ENCODE peak calls at places on chromosomes 1 and 21, in six cellular contexts. H, C, W, N, X and Z are unnamed samples.
A peak's percentile ranks its signal among the peaks of the same experiment; 100 is the strongest.

GRCh38 chr1:96360036-96360795 is 361.4 kb upstream of the PTBP2 start:
- DNase-seq in W (peak; percentile 84), X (no peak), H (no peak), C (peak; percentile 61), N (no peak), Z (no peak)

GRCh38 chr1:179809506-179810366 is 66.6 kb downstream of the FAM163A start:
- DNase-seq in H (peak; percentile 87), C (peak; percentile 78), N (peak; percentile 56), X (peak; percentile 83), W (peak; percentile 66), Z (peak; percentile 91)

GRCh38 chr1:45412899-45413298 is 72.7 kb upstream of the MUTYH start:
- DNase-seq in H (no peak), N (no peak), W (no peak), C (no peak), X (no peak), Z (no peak)

GRCh38 chr1:5286244-5286643 is 631.8 kb downstream of the AJAP1 start:
- DNase-seq in X (no peak), N (no peak), W (no peak), C (no peak), H (no peak), Z (peak; percentile 1)

GRCh38 chr1:52632732-52633290 is at the start of gene SHISAL2A:
- DNase-seq in W (no peak), N (no peak), H (peak; percentile 79), C (peak; percentile 35), X (no peak), Z (peak; percentile 84)

GRCh38 chr1:20521960-20522861 is 14.3 kb upstream of the MUL1 start:
- DNase-seq in X (peak; percentile 41), H (peak; percentile 89), C (peak; percentile 85), N (peak; percentile 81), W (peak; percentile 96), Z (peak; percentile 96)

GRCh38 chr21:26118928-26119540 is 51.5 kb downstream of the APP start:
- DNase-seq in C (no peak), W (no peak), X (no peak), H (no peak), N (no peak), Z (no peak)

GRCh38 chr1:222187566-222187965 is 360.3 kb downstream of the HHIPL2 start:
- DNase-seq in X (no peak), H (no peak), N (no peak), W (no peak), C (no peak), Z (no peak)

GRCh38 chr1:89213347-89213746 is 14.6 kb upstream of the GBP4 start:
- DNase-seq in N (no peak), W (no peak), C (no peak), H (no peak), X (no peak), Z (no peak)

GRCh38 chr1:214014730-214015129 is 27.0 kb downstream of the PROX1 start:
- DNase-seq in X (no peak), C (no peak), H (no peak), N (no peak), W (no peak), Z (no peak)

GRCh38 chr1:66337249-66337648 is 196.7 kb upstream of the SGIP1 start:
- DNase-seq in N (no peak), H (no peak), C (no peak), W (no peak), X (no peak), Z (no peak)

GRCh38 chr1:161827786-161828185 is 61.7 kb downstream of the ATF6 start:
- DNase-seq in H (no peak), W (peak; percentile 69), C (peak; percentile 31), N (no peak), X (no peak), Z (no peak)

GRCh38 chr1:93692983-93693591 is 11.4 kb upstream of the BCAR3 start:
- DNase-seq in H (no peak), N (peak; percentile 89), W (peak; percentile 97), X (no peak), C (peak; percentile 96), Z (no peak)

GRCh38 chr1:175072131-175072941 is 4.7 kb downstream of the TNN start:
- DNase-seq in X (peak; percentile 65), N (no peak), C (peak; percentile 81), W (peak; percentile 25), H (peak; percentile 9), Z (peak; percentile 67)

GRCh38 chr1:58438468-58438867 is 108.1 kb downstream of the OMA1 start:
- DNase-seq in C (no peak), W (no peak), H (no peak), X (no peak), N (no peak), Z (no peak)

GRCh38 chr21:27244356-27244755 is 277.5 kb upstream of the ADAMTS5 start:
- DNase-seq in C (peak; percentile 69), H (no peak), N (no peak), W (no peak), X (no peak), Z (no peak)

GRCh38 chr1:47582891-47583608 is 145.2 kb downstream of the FOXD2 start:
- DNase-seq in X (no peak), C (no peak), N (no peak), W (peak; percentile 44), H (no peak), Z (no peak)

GRCh38 chr1:111976332-111976731 is 13.1 kb downstream of the KCND3 start:
- DNase-seq in N (no peak), W (peak; percentile 69), C (no peak), X (no peak), H (no peak), Z (no peak)

GRCh38 chr1:193211539-193211938 is 25.1 kb upstream of the B3GALT2 start:
- DNase-seq in X (peak; percentile 31), H (no peak), W (peak; percentile 87), N (peak; percentile 72), C (peak; percentile 81), Z (no peak)

GRCh38 chr1:7586031-7586941 is 184.8 kb upstream of the VAMP3 start:
- DNase-seq in X (no peak), N (no peak), C (no peak), H (no peak), W (no peak), Z (no peak)

GRCh38 chr1:165353731-165354671 is 2.5 kb downstream of the LMX1A start:
- DNase-seq in W (no peak), N (no peak), H (peak; percentile 65), X (no peak), C (no peak), Z (peak; percentile 76)
- TF ChIP-seq EZH2 in W (no peak), N (no peak), H (peak; percentile 87), X (no peak), C (no peak), Z (peak; percentile 81)

GRCh38 chr1:91122106-91122717 is 100.4 kb upstream of the ZNF644 start:
- DNase-seq in W (no peak), C (no peak), H (no peak), N (no peak), X (no peak), Z (no peak)

GRCh38 chr1:91123773-91124172 is 101.9 kb upstream of the ZNF644 start:
- DNase-seq in H (no peak), C (no peak), X (no peak), W (no peak), N (no peak), Z (peak; percentile 55)

GRCh38 chr1:91124989-91125417 is 103.2 kb upstream of the ZNF644 start:
- DNase-seq in X (peak; percentile 38), N (no peak), C (no peak), W (no peak), H (peak; percentile 23), Z (no peak)

GRCh38 chr1:91124290-91124975 is 102.6 kb upstream of the ZNF644 start:
- DNase-seq in X (no peak), N (no peak), W (no peak), C (no peak), H (no peak), Z (no peak)

DNA sequence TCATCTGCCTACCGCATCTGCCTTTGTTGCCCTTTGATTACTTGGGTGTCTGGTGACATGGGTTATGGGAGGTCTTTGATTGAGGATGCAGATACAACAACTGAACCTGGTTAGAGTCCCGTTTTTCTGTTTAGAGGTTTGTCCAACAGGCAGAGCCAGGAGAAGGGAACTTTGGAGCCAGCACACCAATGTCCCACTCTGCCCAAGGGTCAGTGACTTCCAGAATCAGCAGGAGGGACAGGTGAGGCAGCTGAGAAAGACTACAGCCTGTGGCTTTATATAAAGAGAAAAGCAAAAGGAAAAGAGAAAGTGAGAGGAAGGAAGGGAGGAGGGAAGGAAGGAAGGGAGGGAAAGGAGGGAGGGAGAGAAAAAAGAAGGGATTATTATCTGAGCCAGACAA is 101.5 kb upstream of the ZNF644 start:
- DNase-seq in N (no peak), W (no peak), C (no peak), H (no peak), X (no peak), Z (peak; percentile 31)
- TF ChIP-seq EZH2phosphoT487 in N (no peak), W (no peak), C (no peak), H (no peak), X (no peak), Z (no peak)

DNA sequence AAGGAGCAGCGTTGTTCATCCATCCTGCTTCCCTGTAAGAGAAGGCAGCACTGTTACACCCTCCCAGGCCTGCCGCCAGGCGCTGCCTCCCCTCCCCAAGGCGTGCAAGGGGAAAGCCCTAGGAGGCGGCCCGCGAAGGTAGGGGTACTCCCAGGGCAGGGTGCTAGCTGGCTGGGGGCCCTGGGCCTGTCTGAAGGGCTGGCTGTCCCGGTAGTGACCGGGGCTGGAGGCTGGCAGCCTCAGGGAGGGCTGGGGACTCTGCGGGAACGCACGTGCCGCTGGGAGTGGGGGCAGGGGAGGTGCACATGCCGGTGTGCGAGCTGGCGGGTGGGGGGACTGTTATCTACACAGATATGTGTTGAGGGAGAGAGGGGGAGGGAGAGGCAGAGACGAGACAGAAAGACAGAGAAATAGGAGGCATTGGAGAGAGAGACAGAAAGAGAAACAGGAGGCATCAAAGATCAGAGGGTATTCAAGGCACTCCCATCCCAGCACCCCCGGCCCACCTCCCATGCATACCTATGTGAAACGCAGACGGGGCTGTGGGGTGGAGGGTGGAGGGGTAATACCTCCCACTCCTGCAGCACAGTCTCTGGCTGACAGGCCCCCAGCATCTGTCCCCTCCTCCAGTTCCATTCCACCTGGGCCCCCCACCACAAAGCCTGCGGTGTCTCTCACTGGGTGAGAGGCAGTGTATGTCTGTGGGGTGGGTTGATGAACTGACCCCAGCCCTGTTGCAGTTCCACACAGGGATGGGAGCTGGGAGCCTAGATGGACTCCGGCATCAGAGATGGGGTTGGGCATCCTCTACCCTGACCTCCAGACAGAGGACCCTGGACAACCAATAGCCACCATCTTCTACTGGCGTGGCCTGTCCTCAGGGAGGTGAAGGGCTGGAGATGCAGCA is 49.9 kb downstream of the RAP1GAP start:
- DNase-seq in N (no peak), X (no peak), C (no peak), H (peak; percentile 32), W (no peak), Z (peak; percentile 45)
- H2AFZ ChIP-seq in N (no peak overlapping the region), X (no peak overlapping the region), C (no peak overlapping the region), H (peak overlapping the region; percentile 10), W (no peak overlapping the region), Z (peak overlapping the region; percentile 80)

GRCh38 chr1:92479587-92479986 is 7.1 kb downstream of the GFI1 start:
- DNase-seq in C (no peak), X (no peak), N (no peak), W (no peak), H (no peak), Z (no peak)

GRCh38 chr1:92480200-92480812 is 6.4 kb downstream of the GFI1 start:
- DNase-seq in W (no peak), H (peak; percentile 35), C (peak; percentile 8), N (no peak), X (no peak), Z (peak; percentile 71)

GRCh38 chr1:92481598-92482403 is 4.9 kb downstream of the GFI1 start:
- DNase-seq in X (no peak), C (peak; percentile 32), W (no peak), N (no peak), H (peak; percentile 59), Z (peak; percentile 43)

GRCh38 chr1:92482404-92482664 is 4.4 kb downstream of the GFI1 start:
- DNase-seq in C (no peak), H (no peak), W (no peak), N (no peak), X (no peak), Z (no peak)

GRCh38 chr1:92480813-92481597 is 5.7 kb downstream of the GFI1 start:
- DNase-seq in X (no peak), N (no peak), W (no peak), H (peak; percentile 64), C (peak; percentile 6), Z (peak; percentile 59)
- TF ChIP-seq EZH2 in X (no peak), N (no peak), W (no peak), H (peak; percentile 97), C (peak; percentile 96), Z (peak; percentile 99)